ENCODE peak calls at places on chromosomes 5 and 9, in ten cellular contexts. D, I, A, J, Y, C, R, O, Q and L are unnamed samples.

GRCh38 chr9:133160742-133161541 is 2.8 kb downstream of the GBGT1 start:
- DNase-seq in C (peak; percentile 74), Y (no peak), I (no peak), A (peak; percentile 69), R (peak; percentile 14), D (peak; percentile 82), O (peak; percentile 77), J (no peak), Q (peak; percentile 76), L (peak; percentile 79)

GRCh38 chr9:36268007-36268427 is 9.8 kb upstream of the GNE start:
- DNase-seq in C (no peak), O (no peak), A (no peak), J (no peak), R (no peak), Y (no peak), D (no peak), Q (no peak), I (no peak), L (no peak)

GRCh38 chr5:95591490-95591901 is 28.4 kb upstream of the GPR150 start:
- DNase-seq in Q (no peak), O (no peak), A (no peak), I (no peak), R (no peak), D (no peak), J (no peak), C (no peak), Y (no peak), L (no peak)

GRCh38 chr9:74742792-74743389 is 144.8 kb downstream of the TRPM6 start:
- DNase-seq in A (no peak), Y (no peak), R (peak; percentile 44), O (no peak), C (no peak), D (no peak), I (peak; percentile 7), J (no peak), Q (no peak), L (peak; percentile 64)

GRCh38 chr9:84828101-84828500 is 158.6 kb downstream of the NTRK2 start:
- DNase-seq in O (no peak), C (no peak), R (no peak), D (no peak), Q (no peak), Y (no peak), I (no peak), A (no peak), J (no peak), L (no peak)

GRCh38 chr9:97987490-97987889 is 4.3 kb downstream of the ANP32B start:
- DNase-seq in O (no peak), Q (no peak), I (no peak), R (no peak), A (no peak), Y (no peak), D (no peak), J (no peak), C (no peak), L (peak; percentile 80)

GRCh38 chr9:84278131-84278530 is 62.4 kb downstream of the SLC28A3 start:
- DNase-seq in A (no peak), C (no peak), I (no peak), Q (no peak), R (no peak), J (no peak), O (no peak), D (no peak), Y (no peak), L (no peak)

GRCh38 chr5:159518361-159518760 is 188.1 kb upstream of the IL12B start:
- DNase-seq in C (no peak), A (no peak), I (no peak), D (no peak), Q (no peak), Y (no peak), J (no peak), O (no peak), R (no peak), L (no peak)

GRCh38 chr5:164680812-164681211 is 1175.4 kb downstream of the MAT2B start:
- DNase-seq in J (no peak), Y (no peak), Q (no peak), C (no peak), A (no peak), O (no peak), R (no peak), I (no peak), D (no peak), L (no peak)

GRCh38 chr5:148765061-148765460 is 61.4 kb upstream of the ADRB2 start:
- DNase-seq in O (no peak), A (no peak), J (no peak), Y (no peak), D (no peak), C (no peak), Q (no peak), I (no peak), R (no peak), L (no peak)

GRCh38 chr9:114163517-114163924 is 8.2 kb downstream of the COL27A1 start:
- DNase-seq in D (no peak), R (no peak), A (peak; percentile 52), I (no peak), J (no peak), Y (no peak), O (no peak), Q (no peak), C (peak; percentile 28), L (no peak)

GRCh38 chr5:137753986-137754235 is 252 bp downstream of the HNRNPA0 start:
- DNase-seq in J (no peak), I (no peak), D (no peak), Q (no peak), O (no peak), C (no peak), R (no peak), Y (no peak), A (no peak), L (no peak)

GRCh38 chr9:138051586-138052321 is 174.2 kb downstream of the CACNA1B start:
- DNase-seq in O (no peak), C (no peak), A (no peak), I (no peak), Q (no peak), Y (no peak), D (peak; percentile 33), R (no peak), J (no peak), L (no peak)

GRCh38 chr5:81393430-81393782 is 528 bp downstream of the ACOT12 start:
- DNase-seq in R (no peak), J (no peak), I (no peak), C (no peak), Q (no peak), D (no peak), Y (no peak), A (no peak), O (no peak), L (peak; percentile 31)

GRCh38 chr5:26282190-26282589 is 756.2 kb downstream of the CDH9 start:
- DNase-seq in Q (no peak), A (no peak), O (no peak), C (no peak), I (no peak), J (no peak), D (no peak), Y (no peak), R (no peak), L (no peak)

GRCh38 chr9:73402081-73403028 is 250.7 kb downstream of the ANXA1 start:
- DNase-seq in A (no peak), I (no peak), J (no peak), Y (no peak), R (no peak), D (peak; percentile 33), Q (no peak), O (no peak), C (no peak), L (no peak)

GRCh38 chr5:143652104-143652700 is 159.8 kb upstream of the HMHB1 start:
- DNase-seq in C (no peak), O (no peak), J (no peak), A (no peak), I (peak; percentile 12), Y (no peak), R (no peak), Q (no peak), D (no peak), L (no peak)

GRCh38 chr9:37264539-37264938 is 144.2 kb downstream of the ZCCHC7 start:
- DNase-seq in I (no peak), A (no peak), Y (no peak), O (no peak), C (no peak), J (no peak), R (no peak), D (no peak), Q (no peak), L (no peak)

GRCh38 chr5:150295172-150295611 is 5.6 kb upstream of the CAMK2A start:
- DNase-seq in D (no peak), Y (no peak), O (no peak), I (no peak), Q (no peak), J (no peak), C (peak; percentile 28), R (no peak), A (no peak), L (no peak)

GRCh38 chr5:418681-419121 is 24.3 kb upstream of the EXOC3 start:
- DNase-seq in A (no peak), O (no peak), Y (no peak), I (no peak), J (no peak), D (no peak), R (peak; percentile 36), Q (no peak), C (no peak), L (no peak)